ENCODE peak calls at places on chromosomes 5 and 9, in four cellular contexts. One of them, this sample, is unnamed.

GRCh38 chr9:100409176-100409556 is 17.8 kb upstream of the MSANTD3 start:
- ATAC-seq in Panc1: no peak
- ATAC-seq in GM23338: no peak
- ATAC-seq in HCT116: no peak
- ATAC-seq in this sample: no peak

GRCh38 chr9:31067418-31067817 is 1317.0 kb upstream of the ACO1 start:
- ATAC-seq in Panc1: no peak
- ATAC-seq in GM23338: no peak
- ATAC-seq in HCT116: no peak
- ATAC-seq in this sample: no peak

GRCh38 chr5:150487199-150488061 is 20.5 kb upstream of the NDST1 start:
- ATAC-seq in GM23338: no peak
- ATAC-seq in HCT116: peak
- ATAC-seq in Panc1: peak
- ATAC-seq in this sample: peak

GRCh38 chr9:127858041-127858512 is 3.6 kb upstream of the ENG start:
- ATAC-seq in Panc1: no peak
- ATAC-seq in GM23338: no peak
- ATAC-seq in HCT116: no peak
- ATAC-seq in this sample: peak

GRCh38 chr9:16434522-16434921 is 435.9 kb downstream of the BNC2 start:
- ATAC-seq in HCT116: no peak
- ATAC-seq in GM23338: no peak
- ATAC-seq in Panc1: no peak
- ATAC-seq in this sample: no peak

GRCh38 chr5:10684303-10685086 is 76.5 kb downstream of the DAP start:
- ATAC-seq in Panc1: no peak
- ATAC-seq in HCT116: no peak
- ATAC-seq in GM23338: peak
- ATAC-seq in this sample: no peak

GRCh38 chr9:122307925-122308324 is 43.2 kb downstream of the MRRF start:
- ATAC-seq in Panc1: no peak
- ATAC-seq in HCT116: no peak
- ATAC-seq in GM23338: no peak
- ATAC-seq in this sample: peak

GRCh38 chr9:17472126-17472525 is 106.7 kb upstream of the SH3GL2 start:
- ATAC-seq in Panc1: no peak
- ATAC-seq in GM23338: no peak
- ATAC-seq in HCT116: no peak
- ATAC-seq in this sample: no peak

GRCh38 chr5:160379485-160379884 is 9.1 kb upstream of the C1QTNF2 start:
- ATAC-seq in GM23338: no peak
- ATAC-seq in Panc1: no peak
- ATAC-seq in HCT116: no peak
- ATAC-seq in this sample: no peak

GRCh38 chr5:5332287-5332686 is 90.2 kb upstream of the ICE1 start:
- ATAC-seq in GM23338: no peak
- ATAC-seq in HCT116: no peak
- ATAC-seq in Panc1: no peak
- ATAC-seq in this sample: no peak

GRCh38 chr9:111582888-111583287 is 16.6 kb downstream of the PTGR1 start:
- ATAC-seq in Panc1: no peak
- ATAC-seq in HCT116: no peak
- ATAC-seq in GM23338: no peak
- ATAC-seq in this sample: no peak

GRCh38 chr5:173590436-173591299 is 25.8 kb downstream of the BOD1 start:
- ATAC-seq in GM23338: no peak
- ATAC-seq in Panc1: no peak
- ATAC-seq in HCT116: no peak
- ATAC-seq in this sample: no peak

GRCh38 chr5:173591300-173591622 is 25.2 kb downstream of the BOD1 start:
- ATAC-seq in GM23338: no peak
- ATAC-seq in HCT116: no peak
- ATAC-seq in Panc1: no peak
- ATAC-seq in this sample: no peak

GRCh38 chr5:173594061-173594460 is 22.4 kb downstream of the BOD1 start:
- ATAC-seq in HCT116: no peak
- ATAC-seq in GM23338: no peak
- ATAC-seq in Panc1: no peak
- ATAC-seq in this sample: no peak

GRCh38 chr5:173595826-173596225 is 20.6 kb downstream of the BOD1 start:
- ATAC-seq in Panc1: no peak
- ATAC-seq in HCT116: no peak
- ATAC-seq in GM23338: no peak
- ATAC-seq in this sample: no peak

GRCh38 chr5:173592050-173592669 is 24.3 kb downstream of the BOD1 start:
- ATAC-seq in HCT116: no peak
- ATAC-seq in GM23338: no peak
- ATAC-seq in Panc1: no peak
- ATAC-seq in this sample: no peak
- TF ChIP-seq CTCF in HCT116: peak
- TF ChIP-seq CTCF in GM23338: peak
- TF ChIP-seq CTCF in Panc1: peak
- TF ChIP-seq CTCF in this sample: no peak

GRCh38 chr5:98500811-98501210 is 272.7 kb upstream of the RGMB start:
- ATAC-seq in HCT116: no peak
- ATAC-seq in Panc1: no peak
- ATAC-seq in GM23338: no peak
- ATAC-seq in this sample: no peak
- TF ChIP-seq POLR2AphosphoS5 in HCT116: no peak
- TF ChIP-seq POLR2AphosphoS5 in Panc1: no peak
- TF ChIP-seq POLR2AphosphoS5 in GM23338: no peak
- TF ChIP-seq POLR2AphosphoS5 in this sample: no peak

GRCh38 chr9:129141066-129142041 is 30.1 kb downstream of the PTPA start:
- ATAC-seq in HCT116: no peak
- ATAC-seq in GM23338: no peak
- ATAC-seq in Panc1: no peak
- ATAC-seq in this sample: peak
- H3K4me3 ChIP-seq in HCT116: peak
- H3K4me3 ChIP-seq in GM23338: peak
- H3K4me3 ChIP-seq in Panc1: no peak
- H3K4me3 ChIP-seq in this sample: peak

GRCh38 chr5:171207256-171207866 is 101.7 kb upstream of the TLX3 start:
- ATAC-seq in HCT116: peak
- ATAC-seq in GM23338: peak
- ATAC-seq in Panc1: peak
- ATAC-seq in this sample: no peak
- TF ChIP-seq CTCF in HCT116: peak
- TF ChIP-seq CTCF in GM23338: peak
- TF ChIP-seq CTCF in Panc1: peak
- TF ChIP-seq CTCF in this sample: peak

This sample was measured in gastroesophageal sphincter.